ENCODE peak calls at places on chromosomes 16 and 17, in four cellular contexts. U, Y, D and E are unnamed samples.

GRCh38 chr17:59542960-59543635 is 22.3 kb upstream of the DHX40 start:
- DNase-seq in U (no peak), Y (no peak), D (no peak), E (no peak)

GRCh38 chr17:60327870-60328362 is 64.0 kb downstream of the USP32 start:
- DNase-seq in U (no peak), Y (no peak), D (no peak), E (no peak)

GRCh38 chr16:75062135-75062943 is 54.2 kb downstream of the LDHD start:
- DNase-seq in U (peak), Y (peak), D (peak), E (peak)

GRCh38 chr17:38861399-38861843 is 7.9 kb upstream of the RPL23 start:
- DNase-seq in U (no peak), Y (no peak), D (peak), E (no peak)

GRCh38 chr16:87740909-87741424 is 24.8 kb downstream of the KLHDC4 start:
- DNase-seq in U (no peak), Y (no peak), D (no peak), E (no peak)

GRCh38 chr17:1953866-1954265 is 71.3 kb downstream of the RTN4RL1 start:
- DNase-seq in U (no peak), Y (no peak), D (no peak), E (no peak)

GRCh38 chr17:41689497-41690299 is 1.0 kb downstream of the EIF1 start:
- DNase-seq in U (no peak), Y (no peak), D (no peak), E (no peak)

GRCh38 chr16:68444058-68444657 is 4.2 kb downstream of the SMPD3 start:
- DNase-seq in U (peak), Y (no peak), D (peak), E (no peak)

GRCh38 chr17:65733314-65733713 is 171.9 kb upstream of the AXIN2 start:
- DNase-seq in U (no peak), Y (no peak), D (no peak), E (no peak)

GRCh38 chr16:35252356-35252936 is 1793.0 kb downstream of the TP53TG3F start:
- DNase-seq in U (no peak), Y (no peak), D (no peak), E (no peak)

GRCh38 chr17:55606431-55606830 is 95.2 kb upstream of the SMIM36 start:
- DNase-seq in U (no peak), Y (no peak), D (no peak), E (no peak)

GRCh38 chr17:58335061-58335731 is 6.6 kb upstream of the TSPOAP1 start:
- DNase-seq in U (no peak), Y (peak), D (no peak), E (peak)

GRCh38 chr17:29620271-29620670 is 2.4 kb downstream of the CORO6 start:
- DNase-seq in U (no peak), Y (no peak), D (peak), E (peak)
- TF ChIP-seq EP300 in U (no peak), Y (no peak), D (no peak), E (no peak)

GRCh38 chr17:7835818-7836595 is 2.0 kb downstream of the KDM6B start:
- DNase-seq in U (peak), Y (peak), D (no peak), E (peak)

GRCh38 chr17:7837375-7838290 is 3.6 kb downstream of the KDM6B start:
- DNase-seq in U (no peak), Y (no peak), D (no peak), E (no peak)

GRCh38 chr17:7838291-7839075 is 4.5 kb downstream of the KDM6B start:
- DNase-seq in U (no peak), Y (no peak), D (peak), E (peak)

GRCh38 chr17:7834891-7835817 is 1.1 kb downstream of the KDM6B start:
- DNase-seq in U (peak), Y (peak), D (peak), E (peak)

DNA sequence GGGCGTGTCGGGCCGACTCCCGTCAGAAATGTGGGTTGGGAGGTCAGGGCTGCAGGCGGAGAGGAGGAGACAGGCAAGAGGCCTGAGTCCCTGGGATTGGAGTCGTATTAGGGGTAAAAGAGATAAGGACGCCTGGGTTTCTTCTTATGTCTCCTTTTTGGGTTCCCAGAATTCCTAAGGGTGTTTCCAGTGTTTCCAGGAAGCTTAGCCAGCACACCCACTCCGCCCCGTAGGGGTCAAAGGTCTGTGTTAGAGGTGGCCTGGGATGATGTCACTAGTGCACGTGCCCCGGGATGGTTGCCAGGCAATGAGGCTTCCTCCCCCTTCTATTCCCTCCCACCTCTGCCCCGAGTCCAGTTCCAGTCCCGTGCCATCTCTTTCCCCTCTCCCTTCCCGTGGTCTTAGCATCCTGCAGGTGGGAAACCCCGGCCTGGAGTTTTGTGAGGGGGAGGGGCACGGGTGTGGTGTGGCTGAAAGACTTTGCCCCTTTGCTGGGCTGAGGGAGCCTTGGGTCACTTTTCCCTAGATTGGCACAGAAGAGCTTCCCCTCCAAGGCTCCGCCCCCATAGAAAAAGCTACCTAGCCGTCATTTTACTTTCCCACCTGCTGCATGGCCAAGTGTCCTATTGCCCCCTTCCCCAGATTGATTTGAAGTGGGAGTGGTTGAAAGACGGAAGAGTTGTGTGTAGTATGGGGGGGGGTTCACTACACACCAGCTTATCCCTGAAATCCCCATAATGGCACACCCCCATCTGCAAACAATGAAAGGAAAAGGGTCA is 2.8 kb downstream of the KDM6B start:
- DNase-seq in U (peak), Y (peak), D (peak), E (peak)
- TF ChIP-seq POLR2AphosphoS5 in U (peak), Y (peak), D (no peak), E (peak)

DNA sequence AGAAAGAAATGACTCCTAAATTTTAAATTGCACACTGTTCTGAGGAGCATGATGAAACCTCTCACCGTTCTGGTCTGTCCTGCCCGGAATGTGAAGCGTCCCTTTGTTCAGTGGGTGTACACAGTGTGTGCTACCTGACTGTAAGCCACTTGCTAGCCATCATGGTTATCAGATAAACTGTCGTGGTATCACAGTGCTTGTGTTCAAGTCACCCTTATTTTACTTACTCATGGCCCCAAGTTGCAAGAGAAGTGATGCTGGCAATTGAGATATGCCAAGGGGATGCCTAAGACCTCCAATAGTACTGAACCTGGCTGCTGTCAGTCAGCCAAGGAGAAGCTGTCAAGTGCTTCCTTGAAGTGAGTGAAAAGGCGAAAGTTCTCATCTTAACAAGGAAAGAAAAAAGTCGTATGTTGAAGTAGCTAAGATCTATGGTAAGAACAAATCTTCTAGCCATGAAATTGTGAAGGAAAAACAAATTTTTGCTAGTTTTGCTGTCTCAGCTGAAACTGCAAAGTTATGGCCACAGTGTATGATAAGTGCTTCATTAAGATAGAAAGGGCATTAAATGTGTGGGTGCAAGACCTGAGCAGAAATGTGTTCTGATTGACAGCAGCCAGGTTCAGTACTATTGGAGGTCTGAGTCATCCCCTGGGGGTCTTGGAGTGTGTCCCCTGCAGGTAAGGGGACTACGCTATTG is 5.8 kb downstream of the PIK3R6 start:
- DNase-seq in U (no peak), Y (no peak), D (no peak), E (no peak)
- TF ChIP-seq EP300 in U (no peak), Y (no peak), D (no peak), E (no peak)

GRCh38 chr16:81530296-81530721 is 85.7 kb downstream of the CMIP start:
- DNase-seq in U (no peak), Y (no peak), D (no peak), E (no peak)
- TF ChIP-seq POLR2AphosphoS5 in U (no peak), Y (no peak), D (no peak), E (no peak)

GRCh38 chr17:32349854-32350661 is at the start of gene ZNF207:
- DNase-seq in U (peak), Y (peak), D (peak), E (peak)
- TF ChIP-seq EP300 in U (no peak), Y (no peak), D (no peak), E (no peak)